ENCODE peak calls at places on chromosomes 5 and 9, in nine cellular contexts. G is thyroid gland; X is DMS53; B is heart right ventricle; L is stimulated activated CD4-positive, alpha-beta T cell treated with anti-CD3 and anti-CD28 coated beads, Interleukin-12 subunit alpha, Interleukin-12 subunit beta, amount 100 ng/mL, for 4 hours; J is activated naive CD4-positive, alpha-beta T cell; U is IMR-90; F is H4; W is left ventricle myocardium inferior. A is an unnamed sample.

GRCh38 chr9:118577121-118577520 is 792.1 kb downstream of the BRINP1 start:
- DNase-seq in G (no peak), X (peak; percentile 13), B (no peak), L (no peak), J (no peak), U (no peak), F (no peak), W (no peak), A (no peak)

GRCh38 chr9:124290053-124290581 is 32.4 kb downstream of the NEK6 start:
- DNase-seq in G (no peak), X (no peak), B (no peak), L (no peak), J (no peak), U (no peak), F (no peak), W (no peak), A (no peak)

GRCh38 chr5:108749130-108749861 is 1.6 kb downstream of the FER start:
- DNase-seq in G (peak; percentile 79), X (peak; percentile 51), B (no peak), L (no peak), J (peak; percentile 16), U (no peak), F (peak; percentile 21), W (no peak), A (no peak)

GRCh38 chr5:157558681-157559080 is 16.9 kb downstream of the ADAM19 start:
- DNase-seq in G (no peak), X (no peak), B (no peak), L (no peak), J (no peak), U (no peak), F (no peak), W (no peak), A (no peak)

GRCh38 chr5:96661841-96662724 is at the start of gene CAST:
- DNase-seq in G (peak; percentile 94), X (peak; percentile 96), B (peak; percentile 92), L (peak; percentile 74), J (peak; percentile 38), U (peak; percentile 85), F (peak; percentile 91), W (peak; percentile 94), A (peak; percentile 84)

GRCh38 chr5:68226564-68227073 is 11.1 kb downstream of the PIK3R1 start:
- DNase-seq in G (no peak), X (no peak), B (no peak), L (no peak), J (no peak), U (no peak), F (no peak), W (no peak), A (no peak)

GRCh38 chr5:92544042-92544441 is 1037.0 kb downstream of the NR2F1-AS1 start:
- DNase-seq in G (no peak), X (no peak), B (no peak), L (no peak), J (no peak), U (no peak), F (no peak), W (no peak), A (no peak)

GRCh38 chr9:113482341-113482740 is 18.8 kb downstream of the RGS3 start:
- DNase-seq in G (no peak), X (no peak), B (no peak), L (no peak), J (no peak), U (no peak), F (no peak), W (no peak), A (no peak)

GRCh38 chr5:68770566-68770965 is 323.2 kb upstream of the SLC30A5 start:
- DNase-seq in G (no peak), X (no peak), B (no peak), L (no peak), J (no peak), U (no peak), F (no peak), W (no peak), A (no peak)

GRCh38 chr5:124207118-124207517 is 539.3 kb downstream of the ZNF608 start:
- DNase-seq in G (no peak), X (no peak), B (no peak), L (no peak), J (no peak), U (no peak), F (no peak), W (no peak), A (no peak)

A was measured in HepG2.